ENCODE peak calls at places on chromosomes 3 and 15, in nine cellular contexts. One of them, this sample, is unnamed.

GRCh38 chr3:119148493-119149180 is 2.7 kb downstream of the TEX55 start:
- DNase-seq in CD8-positive, alpha-beta T cell: no peak
- DNase-seq in BE2C: no peak
- DNase-seq in OCI-LY7: no peak
- DNase-seq in fibroblast of villous mesenchyme: peak; percentile 5
- DNase-seq in tibial nerve: no peak
- DNase-seq in lower leg skin: no peak
- DNase-seq in epithelial cell of esophagus: peak; percentile 82
- DNase-seq in bronchial epithelial cell: peak; percentile 83
- DNase-seq in this sample: peak; percentile 39

GRCh38 chr3:30915782-30916181 is 21.3 kb upstream of the GADL1 start:
- DNase-seq in CD8-positive, alpha-beta T cell: no peak
- DNase-seq in BE2C: no peak
- DNase-seq in OCI-LY7: no peak
- DNase-seq in fibroblast of villous mesenchyme: no peak
- DNase-seq in tibial nerve: no peak
- DNase-seq in lower leg skin: no peak
- DNase-seq in epithelial cell of esophagus: no peak
- DNase-seq in bronchial epithelial cell: no peak
- DNase-seq in this sample: no peak

GRCh38 chr3:107956991-107957467 is 133.8 kb downstream of the CD47 start:
- DNase-seq in CD8-positive, alpha-beta T cell: no peak
- DNase-seq in BE2C: no peak
- DNase-seq in OCI-LY7: no peak
- DNase-seq in fibroblast of villous mesenchyme: peak; percentile 80
- DNase-seq in tibial nerve: peak; percentile 79
- DNase-seq in lower leg skin: peak; percentile 95
- DNase-seq in epithelial cell of esophagus: no peak
- DNase-seq in bronchial epithelial cell: no peak
- DNase-seq in this sample: no peak

GRCh38 chr15:101121511-101122090 is 130.2 kb downstream of the CHSY1 start:
- DNase-seq in CD8-positive, alpha-beta T cell: peak; percentile 65
- DNase-seq in BE2C: peak; percentile 88
- DNase-seq in OCI-LY7: peak; percentile 27
- DNase-seq in fibroblast of villous mesenchyme: peak; percentile 92
- DNase-seq in tibial nerve: peak; percentile 27
- DNase-seq in lower leg skin: peak; percentile 92
- DNase-seq in epithelial cell of esophagus: peak; percentile 29
- DNase-seq in bronchial epithelial cell: no peak
- DNase-seq in this sample: peak; percentile 76

GRCh38 chr3:15796771-15797599 is 794 bp downstream of the ANKRD28 start:
- DNase-seq in CD8-positive, alpha-beta T cell: no peak
- DNase-seq in BE2C: no peak
- DNase-seq in OCI-LY7: no peak
- DNase-seq in fibroblast of villous mesenchyme: peak; percentile 69
- DNase-seq in tibial nerve: no peak
- DNase-seq in lower leg skin: no peak
- DNase-seq in epithelial cell of esophagus: peak; percentile 65
- DNase-seq in bronchial epithelial cell: peak; percentile 79
- DNase-seq in this sample: peak; percentile 78

GRCh38 chr15:37764733-37765191 is 169.7 kb upstream of the TMCO5A start:
- DNase-seq in CD8-positive, alpha-beta T cell: no peak
- DNase-seq in BE2C: peak; percentile 65
- DNase-seq in OCI-LY7: peak; percentile 66
- DNase-seq in fibroblast of villous mesenchyme: peak; percentile 71
- DNase-seq in tibial nerve: no peak
- DNase-seq in lower leg skin: no peak
- DNase-seq in epithelial cell of esophagus: peak; percentile 53
- DNase-seq in bronchial epithelial cell: peak; percentile 47
- DNase-seq in this sample: peak; percentile 87

GRCh38 chr3:134073583-134073945 is 43.8 kb upstream of the SLCO2A1 start:
- DNase-seq in CD8-positive, alpha-beta T cell: peak; percentile 25
- DNase-seq in BE2C: no peak
- DNase-seq in OCI-LY7: no peak
- DNase-seq in fibroblast of villous mesenchyme: no peak
- DNase-seq in tibial nerve: no peak
- DNase-seq in lower leg skin: peak; percentile 53
- DNase-seq in epithelial cell of esophagus: no peak
- DNase-seq in bronchial epithelial cell: no peak
- DNase-seq in this sample: no peak

GRCh38 chr3:140552898-140553297 is 125.0 kb upstream of the TRIM42 start:
- DNase-seq in CD8-positive, alpha-beta T cell: no peak
- DNase-seq in BE2C: no peak
- DNase-seq in OCI-LY7: no peak
- DNase-seq in fibroblast of villous mesenchyme: peak; percentile 17
- DNase-seq in tibial nerve: no peak
- DNase-seq in lower leg skin: peak; percentile 43
- DNase-seq in epithelial cell of esophagus: peak; percentile 78
- DNase-seq in bronchial epithelial cell: peak; percentile 37
- DNase-seq in this sample: peak; percentile 18

GRCh38 chr15:78988361-78988911 is 43.6 kb upstream of the CTSH start:
- DNase-seq in CD8-positive, alpha-beta T cell: no peak
- DNase-seq in BE2C: no peak
- DNase-seq in OCI-LY7: no peak
- DNase-seq in fibroblast of villous mesenchyme: peak; percentile 99
- DNase-seq in tibial nerve: peak; percentile 58
- DNase-seq in lower leg skin: peak; percentile 97
- DNase-seq in epithelial cell of esophagus: peak; percentile 98
- DNase-seq in bronchial epithelial cell: peak; percentile 99
- DNase-seq in this sample: peak; percentile 100

GRCh38 chr15:64460737-64461576 is 579 bp downstream of the ZNF609 start:
- DNase-seq in CD8-positive, alpha-beta T cell: peak; percentile 57
- DNase-seq in BE2C: peak; percentile 43
- DNase-seq in OCI-LY7: peak; percentile 51
- DNase-seq in fibroblast of villous mesenchyme: peak; percentile 84
- DNase-seq in tibial nerve: no peak
- DNase-seq in lower leg skin: no peak
- DNase-seq in epithelial cell of esophagus: no peak
- DNase-seq in bronchial epithelial cell: peak; percentile 81
- DNase-seq in this sample: peak; percentile 86

DNA sequence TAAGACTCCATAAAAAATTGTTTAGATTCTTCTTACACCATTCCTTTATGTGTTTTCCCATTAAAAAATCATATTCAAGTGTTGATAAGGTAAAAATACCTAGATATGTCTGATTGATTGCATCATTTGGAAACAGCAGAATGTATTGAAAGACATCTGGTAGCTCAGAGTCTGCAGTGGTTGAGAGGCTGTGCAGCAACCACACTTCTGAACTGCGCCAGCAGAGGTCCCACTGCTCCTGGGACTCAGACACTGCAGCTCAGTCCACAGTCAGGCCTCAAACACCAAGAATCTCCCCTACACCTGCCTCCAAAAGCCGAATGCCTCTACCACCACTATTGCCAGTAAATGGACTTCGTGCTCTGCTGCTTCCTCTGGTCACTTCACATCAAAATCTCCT is 176.9 kb upstream of the LMCD1 start:
- DNase-seq in CD8-positive, alpha-beta T cell: peak; percentile 74
- DNase-seq in BE2C: peak; percentile 49
- DNase-seq in OCI-LY7: peak; percentile 47
- DNase-seq in fibroblast of villous mesenchyme: peak; percentile 48
- DNase-seq in tibial nerve: no peak
- DNase-seq in lower leg skin: no peak
- DNase-seq in epithelial cell of esophagus: peak; percentile 53
- DNase-seq in bronchial epithelial cell: peak; percentile 49
- DNase-seq in this sample: peak; percentile 79
- TF ChIP-seq CTCF in CD8-positive, alpha-beta T cell: peak; percentile 67
- TF ChIP-seq CTCF in BE2C: peak; percentile 71
- TF ChIP-seq CTCF in OCI-LY7: peak; percentile 74
- TF ChIP-seq CTCF in fibroblast of villous mesenchyme: peak; percentile 76
- TF ChIP-seq CTCF in tibial nerve: peak; percentile 8
- TF ChIP-seq CTCF in lower leg skin: no peak
- TF ChIP-seq CTCF in epithelial cell of esophagus: peak; percentile 69
- TF ChIP-seq CTCF in bronchial epithelial cell: peak; percentile 71
- TF ChIP-seq CTCF in this sample: peak; percentile 84

GRCh38 chr3:125078961-125079674 is 23.3 kb upstream of the HEG1 start:
- DNase-seq in CD8-positive, alpha-beta T cell: no peak
- DNase-seq in BE2C: no peak
- DNase-seq in OCI-LY7: no peak
- DNase-seq in fibroblast of villous mesenchyme: no peak
- DNase-seq in tibial nerve: no peak
- DNase-seq in lower leg skin: no peak
- DNase-seq in epithelial cell of esophagus: no peak
- DNase-seq in bronchial epithelial cell: no peak
- DNase-seq in this sample: no peak

GRCh38 chr3:125076464-125076863 is 20.7 kb upstream of the HEG1 start:
- DNase-seq in CD8-positive, alpha-beta T cell: no peak
- DNase-seq in BE2C: no peak
- DNase-seq in OCI-LY7: no peak
- DNase-seq in fibroblast of villous mesenchyme: no peak
- DNase-seq in tibial nerve: no peak
- DNase-seq in lower leg skin: no peak
- DNase-seq in epithelial cell of esophagus: no peak
- DNase-seq in bronchial epithelial cell: no peak
- DNase-seq in this sample: no peak

GRCh38 chr3:125075738-125076137 is 19.9 kb upstream of the HEG1 start:
- DNase-seq in CD8-positive, alpha-beta T cell: no peak
- DNase-seq in BE2C: no peak
- DNase-seq in OCI-LY7: peak; percentile 11
- DNase-seq in fibroblast of villous mesenchyme: no peak
- DNase-seq in tibial nerve: no peak
- DNase-seq in lower leg skin: no peak
- DNase-seq in epithelial cell of esophagus: no peak
- DNase-seq in bronchial epithelial cell: no peak
- DNase-seq in this sample: no peak

GRCh38 chr3:125079675-125080045 is 23.9 kb upstream of the HEG1 start:
- DNase-seq in CD8-positive, alpha-beta T cell: no peak
- DNase-seq in BE2C: no peak
- DNase-seq in OCI-LY7: no peak
- DNase-seq in fibroblast of villous mesenchyme: peak; percentile 51
- DNase-seq in tibial nerve: no peak
- DNase-seq in lower leg skin: no peak
- DNase-seq in epithelial cell of esophagus: peak; percentile 45
- DNase-seq in bronchial epithelial cell: peak; percentile 73
- DNase-seq in this sample: peak; percentile 46

DNA sequence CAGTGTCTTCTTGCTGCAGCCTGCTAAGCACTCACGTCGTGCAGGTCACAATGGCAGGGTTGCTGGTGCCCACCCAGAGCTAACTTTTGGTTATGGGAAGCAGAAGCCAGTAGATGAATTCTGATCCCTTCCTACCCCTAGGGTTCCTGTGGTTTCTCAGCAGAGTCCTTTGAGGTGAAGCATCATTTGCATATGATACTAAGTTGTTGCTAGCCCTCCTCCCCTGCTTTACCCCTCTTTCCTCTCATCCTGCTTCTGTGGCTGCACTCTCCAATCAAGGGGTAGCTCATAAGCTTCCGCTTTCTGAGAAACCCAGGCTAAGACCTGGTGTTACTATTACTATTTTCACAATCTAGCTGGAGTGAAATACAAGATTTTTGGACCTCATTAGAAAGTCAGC is 22.1 kb upstream of the HEG1 start:
- DNase-seq in CD8-positive, alpha-beta T cell: no peak
- DNase-seq in BE2C: no peak
- DNase-seq in OCI-LY7: peak; percentile 44
- DNase-seq in fibroblast of villous mesenchyme: no peak
- DNase-seq in tibial nerve: no peak
- DNase-seq in lower leg skin: no peak
- DNase-seq in epithelial cell of esophagus: no peak
- DNase-seq in bronchial epithelial cell: no peak
- DNase-seq in this sample: no peak
- H3K4me3 ChIP-seq in CD8-positive, alpha-beta T cell: no peak overlapping the region
- H3K4me3 ChIP-seq in BE2C: no peak overlapping the region
- H3K4me3 ChIP-seq in OCI-LY7: no peak overlapping the region
- H3K4me3 ChIP-seq in fibroblast of villous mesenchyme: no peak overlapping the region
- H3K4me3 ChIP-seq in tibial nerve: no peak overlapping the region
- H3K4me3 ChIP-seq in lower leg skin: no peak overlapping the region
- H3K4me3 ChIP-seq in epithelial cell of esophagus: no peak overlapping the region
- H3K4me3 ChIP-seq in bronchial epithelial cell: no peak overlapping the region
- H3K4me3 ChIP-seq in this sample: no peak overlapping the region

DNA sequence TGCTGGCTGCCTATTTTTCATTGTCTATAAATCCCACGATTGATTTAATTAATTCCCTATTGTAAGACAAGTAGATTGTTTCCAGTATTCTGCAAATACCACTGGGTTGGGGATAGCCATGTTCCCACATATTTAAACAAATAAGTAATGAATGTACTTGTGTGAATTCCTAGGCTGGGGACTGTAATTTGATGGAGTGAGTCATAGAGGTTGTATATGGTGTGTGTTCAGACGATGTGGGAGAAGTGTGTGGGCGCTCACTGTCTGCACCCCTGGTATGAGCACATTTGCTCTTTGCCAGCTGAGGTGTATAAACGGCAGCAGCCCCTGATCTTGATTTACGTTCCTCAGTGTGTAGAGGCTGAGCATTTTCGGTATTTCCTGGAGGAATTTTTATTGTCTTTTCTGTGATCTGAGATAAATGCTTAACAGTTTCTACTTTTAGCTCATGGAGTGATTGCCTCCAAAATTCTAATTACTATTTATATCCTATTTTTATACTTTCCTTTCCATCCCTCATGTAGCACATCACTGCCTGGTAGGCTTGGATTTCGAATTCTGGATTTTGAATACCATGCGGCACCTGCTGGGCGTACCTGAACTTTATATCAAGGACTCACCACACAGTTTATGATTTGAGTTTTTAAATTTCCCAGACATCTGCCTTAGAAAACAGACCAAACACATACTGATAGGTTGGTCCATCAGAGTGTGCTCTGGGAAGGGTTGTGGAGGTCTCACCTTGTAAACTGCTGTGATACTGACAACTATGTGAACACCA is 6.2 kb downstream of the TRAK1 start:
- DNase-seq in CD8-positive, alpha-beta T cell: no peak
- DNase-seq in BE2C: no peak
- DNase-seq in OCI-LY7: no peak
- DNase-seq in fibroblast of villous mesenchyme: peak; percentile 50
- DNase-seq in tibial nerve: no peak
- DNase-seq in lower leg skin: no peak
- DNase-seq in epithelial cell of esophagus: peak; percentile 62
- DNase-seq in bronchial epithelial cell: peak; percentile 78
- DNase-seq in this sample: peak; percentile 69
- TF ChIP-seq CTCF in CD8-positive, alpha-beta T cell: no peak
- TF ChIP-seq CTCF in BE2C: no peak
- TF ChIP-seq CTCF in OCI-LY7: no peak
- TF ChIP-seq CTCF in fibroblast of villous mesenchyme: no peak
- TF ChIP-seq CTCF in tibial nerve: no peak
- TF ChIP-seq CTCF in lower leg skin: no peak
- TF ChIP-seq CTCF in epithelial cell of esophagus: no peak
- TF ChIP-seq CTCF in bronchial epithelial cell: no peak
- TF ChIP-seq CTCF in this sample: no peak

DNA sequence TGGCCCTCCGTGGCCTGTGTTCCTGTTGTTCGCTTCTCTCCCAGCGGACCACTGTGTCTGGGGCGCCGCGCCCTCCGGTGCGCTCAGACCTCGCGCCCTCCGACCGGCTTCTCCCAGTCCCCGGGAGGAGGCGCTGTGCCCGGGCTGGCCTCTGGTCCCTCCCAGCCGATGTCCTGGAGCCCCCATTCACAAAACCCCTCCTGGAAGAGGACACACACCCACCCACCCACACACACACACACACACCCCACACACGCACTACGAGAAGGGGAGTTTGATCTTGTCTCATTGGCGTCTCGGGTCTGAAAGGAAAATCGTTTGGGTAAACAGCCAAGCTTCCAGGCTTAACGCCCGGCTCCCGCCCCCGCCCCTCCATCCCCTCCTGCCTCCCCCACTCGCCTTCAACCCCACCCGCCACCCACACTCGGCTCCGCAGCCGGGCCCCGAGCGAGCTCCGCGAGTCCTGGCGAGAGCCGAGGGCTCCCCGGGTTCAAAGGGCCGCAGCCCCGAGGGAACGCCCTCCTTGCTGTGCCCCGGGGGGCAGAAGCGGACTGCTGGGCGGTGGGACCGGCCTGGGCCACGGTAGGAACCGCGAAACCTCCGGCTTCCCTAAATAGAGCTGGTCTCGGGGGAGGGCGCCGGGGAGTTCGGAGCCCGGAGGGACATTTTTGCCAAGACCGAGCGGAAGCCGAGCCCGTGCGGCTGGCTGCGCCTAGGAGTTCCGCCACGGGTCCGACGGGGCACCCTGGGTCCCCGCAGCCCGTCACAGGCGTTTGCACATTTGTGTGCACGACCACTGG is 23.6 kb downstream of the NR2F2 start:
- DNase-seq in CD8-positive, alpha-beta T cell: peak; percentile 42
- DNase-seq in BE2C: no peak
- DNase-seq in OCI-LY7: no peak
- DNase-seq in fibroblast of villous mesenchyme: peak; percentile 67
- DNase-seq in tibial nerve: no peak
- DNase-seq in lower leg skin: peak; percentile 89
- DNase-seq in epithelial cell of esophagus: peak; percentile 50
- DNase-seq in bronchial epithelial cell: no peak
- DNase-seq in this sample: peak; percentile 79
- H3K4me3 ChIP-seq in CD8-positive, alpha-beta T cell: no peak overlapping the region
- H3K4me3 ChIP-seq in BE2C: peak overlapping the region; percentile 52
- H3K4me3 ChIP-seq in OCI-LY7: no peak overlapping the region
- H3K4me3 ChIP-seq in fibroblast of villous mesenchyme: peak overlapping the region; percentile 72
- H3K4me3 ChIP-seq in tibial nerve: peak overlapping the region; percentile 67
- H3K4me3 ChIP-seq in lower leg skin: peak overlapping the region; percentile 44
- H3K4me3 ChIP-seq in epithelial cell of esophagus: peak overlapping the region; percentile 53
- H3K4me3 ChIP-seq in bronchial epithelial cell: peak overlapping the region; percentile 44
- H3K4me3 ChIP-seq in this sample: peak overlapping the region; percentile 69